ENCODE peak calls at places on chromosomes 5 and 9, in seven cellular contexts. One of them, this sample, is unnamed. For H3K27me3, the result is how much of the 10 kb centered on the place peaks cover.

GRCh38 chr9:7500521-7500920 is 299.1 kb downstream of the DMAC1 start:
- DNase-seq in cardiac muscle cell: no peak
- DNase-seq in effector memory CD4-positive, alpha-beta T cell: no peak
- DNase-seq in naive thymus-derived CD4-positive, alpha-beta T cell: no peak
- DNase-seq in CD8-positive, alpha-beta T cell: no peak
- DNase-seq in small intestine: no peak
- DNase-seq in Peyer's patch: no peak
- DNase-seq in this sample: no peak

GRCh38 chr5:143550985-143551630 is 147.6 kb upstream of the NR3C1 start:
- DNase-seq in cardiac muscle cell: no peak
- DNase-seq in effector memory CD4-positive, alpha-beta T cell: no peak
- DNase-seq in naive thymus-derived CD4-positive, alpha-beta T cell: no peak
- DNase-seq in CD8-positive, alpha-beta T cell: no peak
- DNase-seq in small intestine: no peak
- DNase-seq in Peyer's patch: no peak
- DNase-seq in this sample: no peak

GRCh38 chr5:168249923-168250322 is 41.5 kb upstream of the WWC1 start:
- DNase-seq in cardiac muscle cell: no peak
- DNase-seq in effector memory CD4-positive, alpha-beta T cell: no peak
- DNase-seq in naive thymus-derived CD4-positive, alpha-beta T cell: no peak
- DNase-seq in CD8-positive, alpha-beta T cell: no peak
- DNase-seq in small intestine: no peak
- DNase-seq in Peyer's patch: no peak
- DNase-seq in this sample: no peak

GRCh38 chr5:121018004-121018403 is 553.9 kb downstream of the PRR16 start:
- DNase-seq in cardiac muscle cell: no peak
- DNase-seq in effector memory CD4-positive, alpha-beta T cell: no peak
- DNase-seq in naive thymus-derived CD4-positive, alpha-beta T cell: no peak
- DNase-seq in CD8-positive, alpha-beta T cell: no peak
- DNase-seq in small intestine: no peak
- DNase-seq in Peyer's patch: no peak
- DNase-seq in this sample: no peak

GRCh38 chr9:99221266-99221622 is 498 bp downstream of the ALG2 start:
- DNase-seq in cardiac muscle cell: no peak
- DNase-seq in effector memory CD4-positive, alpha-beta T cell: no peak
- DNase-seq in naive thymus-derived CD4-positive, alpha-beta T cell: no peak
- DNase-seq in CD8-positive, alpha-beta T cell: no peak
- DNase-seq in small intestine: peak
- DNase-seq in Peyer's patch: no peak
- DNase-seq in this sample: no peak

GRCh38 chr9:2933165-2934095 is 89.5 kb upstream of the PUM3 start:
- DNase-seq in cardiac muscle cell: no peak
- DNase-seq in effector memory CD4-positive, alpha-beta T cell: no peak
- DNase-seq in naive thymus-derived CD4-positive, alpha-beta T cell: no peak
- DNase-seq in CD8-positive, alpha-beta T cell: no peak
- DNase-seq in small intestine: no peak
- DNase-seq in Peyer's patch: no peak
- DNase-seq in this sample: no peak

GRCh38 chr5:1445313-1445894 is at the start of gene SLC6A3:
- DNase-seq in cardiac muscle cell: peak
- DNase-seq in effector memory CD4-positive, alpha-beta T cell: no peak
- DNase-seq in naive thymus-derived CD4-positive, alpha-beta T cell: no peak
- DNase-seq in CD8-positive, alpha-beta T cell: no peak
- DNase-seq in small intestine: peak
- DNase-seq in Peyer's patch: peak
- DNase-seq in this sample: no peak

GRCh38 chr5:137264573-137264972 is 234.6 kb downstream of the SPOCK1 start:
- DNase-seq in cardiac muscle cell: peak
- DNase-seq in effector memory CD4-positive, alpha-beta T cell: no peak
- DNase-seq in naive thymus-derived CD4-positive, alpha-beta T cell: no peak
- DNase-seq in CD8-positive, alpha-beta T cell: no peak
- DNase-seq in small intestine: no peak
- DNase-seq in Peyer's patch: no peak
- DNase-seq in this sample: no peak

GRCh38 chr5:81192351-81192750 is 40.8 kb upstream of the CKMT2 start:
- DNase-seq in cardiac muscle cell: no peak
- DNase-seq in effector memory CD4-positive, alpha-beta T cell: no peak
- DNase-seq in naive thymus-derived CD4-positive, alpha-beta T cell: no peak
- DNase-seq in CD8-positive, alpha-beta T cell: no peak
- DNase-seq in small intestine: no peak
- DNase-seq in Peyer's patch: no peak
- DNase-seq in this sample: no peak

GRCh38 chr5:63923914-63924313 is 38.3 kb downstream of the HTR1A start:
- DNase-seq in cardiac muscle cell: no peak
- DNase-seq in effector memory CD4-positive, alpha-beta T cell: no peak
- DNase-seq in naive thymus-derived CD4-positive, alpha-beta T cell: no peak
- DNase-seq in CD8-positive, alpha-beta T cell: no peak
- DNase-seq in small intestine: no peak
- DNase-seq in Peyer's patch: no peak
- DNase-seq in this sample: no peak

GRCh38 chr9:127451681-127452480 is 571 bp downstream of the LRSAM1 start:
- DNase-seq in cardiac muscle cell: peak
- DNase-seq in effector memory CD4-positive, alpha-beta T cell: peak
- DNase-seq in naive thymus-derived CD4-positive, alpha-beta T cell: peak
- DNase-seq in CD8-positive, alpha-beta T cell: peak
- DNase-seq in small intestine: peak
- DNase-seq in Peyer's patch: peak
- DNase-seq in this sample: peak

DNA sequence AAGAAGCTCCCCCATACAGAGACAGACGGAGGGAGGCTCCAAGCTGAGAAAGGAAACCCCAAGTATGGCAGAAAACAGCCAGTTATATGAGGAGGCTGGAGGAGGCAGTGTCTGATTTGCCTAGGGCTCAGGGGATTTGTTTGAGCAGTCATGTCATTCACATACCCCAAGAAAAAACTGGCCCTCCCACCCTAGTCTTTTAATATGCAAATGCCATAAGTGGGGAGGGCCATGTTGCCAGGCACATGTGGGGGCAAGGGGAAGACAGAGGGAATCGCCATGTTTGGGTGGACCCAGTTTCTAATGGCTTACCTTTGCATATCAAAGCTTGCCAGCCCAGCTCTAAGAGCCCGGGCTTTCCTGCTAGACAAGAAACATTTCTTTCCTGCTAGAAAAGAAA is 1163.8 kb downstream of the TAF11L14 start:
- DNase-seq in cardiac muscle cell: no peak
- DNase-seq in effector memory CD4-positive, alpha-beta T cell: no peak
- DNase-seq in naive thymus-derived CD4-positive, alpha-beta T cell: no peak
- DNase-seq in CD8-positive, alpha-beta T cell: no peak
- DNase-seq in small intestine: no peak
- DNase-seq in Peyer's patch: no peak
- DNase-seq in this sample: no peak
- H3K27me3 ChIP-seq in cardiac muscle cell: under half
- H3K27me3 ChIP-seq in effector memory CD4-positive, alpha-beta T cell: under half
- H3K27me3 ChIP-seq in naive thymus-derived CD4-positive, alpha-beta T cell: under half
- H3K27me3 ChIP-seq in CD8-positive, alpha-beta T cell: under half
- H3K27me3 ChIP-seq in small intestine: under half
- H3K27me3 ChIP-seq in Peyer's patch: under half
- H3K27me3 ChIP-seq in this sample: under half

GRCh38 chr5:28414619-28415018 is 1376.2 kb upstream of the CDH9 start:
- DNase-seq in cardiac muscle cell: no peak
- DNase-seq in effector memory CD4-positive, alpha-beta T cell: no peak
- DNase-seq in naive thymus-derived CD4-positive, alpha-beta T cell: no peak
- DNase-seq in CD8-positive, alpha-beta T cell: no peak
- DNase-seq in small intestine: no peak
- DNase-seq in Peyer's patch: no peak
- DNase-seq in this sample: no peak
- H3K4me3 ChIP-seq in cardiac muscle cell: no peak
- H3K4me3 ChIP-seq in effector memory CD4-positive, alpha-beta T cell: no peak
- H3K4me3 ChIP-seq in naive thymus-derived CD4-positive, alpha-beta T cell: no peak
- H3K4me3 ChIP-seq in CD8-positive, alpha-beta T cell: no peak
- H3K4me3 ChIP-seq in small intestine: no peak
- H3K4me3 ChIP-seq in Peyer's patch: no peak
- H3K4me3 ChIP-seq in this sample: no peak

GRCh38 chr9:18325337-18326011 is 148.5 kb upstream of the ADAMTSL1 start:
- DNase-seq in cardiac muscle cell: no peak
- DNase-seq in effector memory CD4-positive, alpha-beta T cell: no peak
- DNase-seq in naive thymus-derived CD4-positive, alpha-beta T cell: no peak
- DNase-seq in CD8-positive, alpha-beta T cell: no peak
- DNase-seq in small intestine: no peak
- DNase-seq in Peyer's patch: no peak
- DNase-seq in this sample: no peak
- H3K27ac ChIP-seq in cardiac muscle cell: no peak
- H3K27ac ChIP-seq in effector memory CD4-positive, alpha-beta T cell: no peak
- H3K27ac ChIP-seq in naive thymus-derived CD4-positive, alpha-beta T cell: no peak
- H3K27ac ChIP-seq in CD8-positive, alpha-beta T cell: no peak
- H3K27ac ChIP-seq in small intestine: no peak
- H3K27ac ChIP-seq in Peyer's patch: no peak
- H3K27ac ChIP-seq in this sample: no peak

GRCh38 chr9:97855486-97855875 is 2.5 kb downstream of the FOXE1 start:
- DNase-seq in cardiac muscle cell: no peak
- DNase-seq in effector memory CD4-positive, alpha-beta T cell: no peak
- DNase-seq in naive thymus-derived CD4-positive, alpha-beta T cell: no peak
- DNase-seq in CD8-positive, alpha-beta T cell: no peak
- DNase-seq in small intestine: no peak
- DNase-seq in Peyer's patch: no peak
- DNase-seq in this sample: no peak
- H3K27me3 ChIP-seq in cardiac muscle cell: half or more
- H3K27me3 ChIP-seq in effector memory CD4-positive, alpha-beta T cell: half or more
- H3K27me3 ChIP-seq in naive thymus-derived CD4-positive, alpha-beta T cell: half or more
- H3K27me3 ChIP-seq in CD8-positive, alpha-beta T cell: half or more
- H3K27me3 ChIP-seq in small intestine: half or more
- H3K27me3 ChIP-seq in Peyer's patch: under half
- H3K27me3 ChIP-seq in this sample: half or more

DNA sequence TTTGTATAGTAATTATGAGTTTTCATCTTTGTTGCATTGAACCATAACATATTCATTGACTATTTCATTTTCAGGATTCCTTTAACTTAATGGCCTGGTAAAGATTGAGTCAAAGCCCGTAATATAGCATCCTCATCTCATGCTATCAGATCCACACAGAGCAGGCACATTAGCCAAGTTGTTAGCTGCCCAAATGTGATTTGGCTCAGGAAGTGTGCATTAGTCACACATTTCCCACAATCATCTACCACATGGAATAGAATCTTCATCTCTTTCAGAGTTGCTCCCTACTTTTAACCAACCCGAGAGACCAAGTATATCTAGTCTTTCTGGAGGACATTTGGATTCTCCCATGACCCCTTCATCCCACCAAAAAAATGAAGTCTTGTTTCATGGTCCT is 481.0 kb upstream of the PTGER4 start:
- DNase-seq in cardiac muscle cell: peak
- DNase-seq in effector memory CD4-positive, alpha-beta T cell: no peak
- DNase-seq in naive thymus-derived CD4-positive, alpha-beta T cell: no peak
- DNase-seq in CD8-positive, alpha-beta T cell: no peak
- DNase-seq in small intestine: no peak
- DNase-seq in Peyer's patch: no peak
- DNase-seq in this sample: no peak
- H3K4me3 ChIP-seq in cardiac muscle cell: no peak
- H3K4me3 ChIP-seq in effector memory CD4-positive, alpha-beta T cell: no peak
- H3K4me3 ChIP-seq in naive thymus-derived CD4-positive, alpha-beta T cell: no peak
- H3K4me3 ChIP-seq in CD8-positive, alpha-beta T cell: no peak
- H3K4me3 ChIP-seq in small intestine: no peak
- H3K4me3 ChIP-seq in Peyer's patch: no peak
- H3K4me3 ChIP-seq in this sample: no peak

DNA sequence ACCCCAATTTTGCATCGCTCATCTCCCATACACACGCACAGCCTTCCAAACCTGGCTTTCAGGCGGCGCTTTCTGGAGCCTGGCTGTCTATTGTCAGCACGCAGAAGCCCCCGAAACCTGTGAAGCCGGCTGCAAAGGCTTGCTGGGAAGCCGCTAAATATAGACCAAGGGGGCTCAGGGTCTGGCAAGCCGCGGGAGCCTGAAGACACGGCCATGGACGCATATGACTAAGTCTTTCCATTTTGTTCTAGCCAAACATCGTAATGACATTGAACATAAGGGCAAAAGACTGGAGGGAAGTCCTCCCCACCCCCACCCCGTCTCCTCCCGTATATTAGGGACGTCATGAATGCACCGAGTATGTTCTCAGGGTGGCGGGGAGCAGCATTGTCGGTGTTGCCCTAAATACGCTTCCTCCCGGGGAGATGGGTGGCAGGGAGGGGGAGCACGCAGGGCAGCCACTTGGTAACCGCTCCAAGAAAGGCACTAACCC is 1.1 kb downstream of the CTNND2 start:
- DNase-seq in cardiac muscle cell: no peak
- DNase-seq in effector memory CD4-positive, alpha-beta T cell: no peak
- DNase-seq in naive thymus-derived CD4-positive, alpha-beta T cell: no peak
- DNase-seq in CD8-positive, alpha-beta T cell: no peak
- DNase-seq in small intestine: no peak
- DNase-seq in Peyer's patch: no peak
- DNase-seq in this sample: peak
- H3K27ac ChIP-seq in cardiac muscle cell: no peak
- H3K27ac ChIP-seq in effector memory CD4-positive, alpha-beta T cell: no peak
- H3K27ac ChIP-seq in naive thymus-derived CD4-positive, alpha-beta T cell: no peak
- H3K27ac ChIP-seq in CD8-positive, alpha-beta T cell: no peak
- H3K27ac ChIP-seq in small intestine: no peak
- H3K27ac ChIP-seq in Peyer's patch: no peak
- H3K27ac ChIP-seq in this sample: peak

GRCh38 chr5:134008257-134008749 is 3.5 kb upstream of the VDAC1 start:
- DNase-seq in cardiac muscle cell: no peak
- DNase-seq in effector memory CD4-positive, alpha-beta T cell: no peak
- DNase-seq in naive thymus-derived CD4-positive, alpha-beta T cell: no peak
- DNase-seq in CD8-positive, alpha-beta T cell: no peak
- DNase-seq in small intestine: no peak
- DNase-seq in Peyer's patch: no peak
- DNase-seq in this sample: no peak
- H3K27me3 ChIP-seq in cardiac muscle cell: under half
- H3K27me3 ChIP-seq in effector memory CD4-positive, alpha-beta T cell: under half
- H3K27me3 ChIP-seq in naive thymus-derived CD4-positive, alpha-beta T cell: under half
- H3K27me3 ChIP-seq in CD8-positive, alpha-beta T cell: under half
- H3K27me3 ChIP-seq in small intestine: under half
- H3K27me3 ChIP-seq in Peyer's patch: under half
- H3K27me3 ChIP-seq in this sample: under half

DNA sequence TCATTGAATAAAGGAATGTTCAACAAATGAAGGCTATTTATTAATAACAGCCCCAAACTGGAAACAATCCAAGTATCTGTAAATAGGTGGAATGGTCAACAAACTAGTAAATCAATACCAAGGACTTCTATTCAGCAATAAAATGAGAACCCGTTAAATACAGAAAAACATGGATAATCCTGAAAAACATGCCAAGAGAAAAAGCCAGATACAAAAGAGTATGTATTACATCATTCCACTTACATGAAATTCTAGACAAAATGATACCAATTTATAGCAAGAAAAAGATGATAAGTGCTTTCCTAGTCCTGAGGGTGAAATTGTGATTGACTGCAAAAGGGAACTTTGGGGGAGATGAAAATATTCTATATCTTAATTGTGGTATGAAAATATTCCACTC is 3.1 kb downstream of the PJA2 start:
- DNase-seq in cardiac muscle cell: no peak
- DNase-seq in effector memory CD4-positive, alpha-beta T cell: no peak
- DNase-seq in naive thymus-derived CD4-positive, alpha-beta T cell: no peak
- DNase-seq in CD8-positive, alpha-beta T cell: no peak
- DNase-seq in small intestine: no peak
- DNase-seq in Peyer's patch: no peak
- DNase-seq in this sample: no peak
- H3K4me3 ChIP-seq in cardiac muscle cell: peak
- H3K4me3 ChIP-seq in effector memory CD4-positive, alpha-beta T cell: no peak
- H3K4me3 ChIP-seq in naive thymus-derived CD4-positive, alpha-beta T cell: no peak
- H3K4me3 ChIP-seq in CD8-positive, alpha-beta T cell: no peak
- H3K4me3 ChIP-seq in small intestine: no peak
- H3K4me3 ChIP-seq in Peyer's patch: no peak
- H3K4me3 ChIP-seq in this sample: no peak

GRCh38 chr5:73445708-73446630 is 2.6 kb downstream of the FOXD1 start:
- DNase-seq in cardiac muscle cell: no peak
- DNase-seq in effector memory CD4-positive, alpha-beta T cell: no peak
- DNase-seq in naive thymus-derived CD4-positive, alpha-beta T cell: no peak
- DNase-seq in CD8-positive, alpha-beta T cell: no peak
- DNase-seq in small intestine: no peak
- DNase-seq in Peyer's patch: no peak
- DNase-seq in this sample: no peak
- H3K27ac ChIP-seq in cardiac muscle cell: no peak
- H3K27ac ChIP-seq in effector memory CD4-positive, alpha-beta T cell: no peak
- H3K27ac ChIP-seq in naive thymus-derived CD4-positive, alpha-beta T cell: no peak
- H3K27ac ChIP-seq in CD8-positive, alpha-beta T cell: no peak
- H3K27ac ChIP-seq in small intestine: no peak
- H3K27ac ChIP-seq in Peyer's patch: no peak
- H3K27ac ChIP-seq in this sample: peak

GRCh38 chr9:29213374-29214161 is 1640.3 kb upstream of the C9orf72 start:
- DNase-seq in cardiac muscle cell: no peak
- DNase-seq in effector memory CD4-positive, alpha-beta T cell: no peak
- DNase-seq in naive thymus-derived CD4-positive, alpha-beta T cell: no peak
- DNase-seq in CD8-positive, alpha-beta T cell: no peak
- DNase-seq in small intestine: no peak
- DNase-seq in Peyer's patch: peak
- DNase-seq in this sample: peak
- H3K27me3 ChIP-seq in cardiac muscle cell: half or more
- H3K27me3 ChIP-seq in effector memory CD4-positive, alpha-beta T cell: under half
- H3K27me3 ChIP-seq in naive thymus-derived CD4-positive, alpha-beta T cell: under half
- H3K27me3 ChIP-seq in CD8-positive, alpha-beta T cell: under half
- H3K27me3 ChIP-seq in small intestine: under half
- H3K27me3 ChIP-seq in Peyer's patch: under half
- H3K27me3 ChIP-seq in this sample: half or more

This sample was measured in dorsolateral prefrontal cortex.